ENCODE peak calls at places on chromosomes 4 and X, in five cellular contexts. U is breast epithelium; J is Peyer's patch; A is foreskin keratinocyte; W is activated naive CD8-positive, alpha-beta T cell treated with anti-CD3 and anti-CD28 coated beads, Interleukin-2, amount 10 ng/mL, durations not matched to agents 7 days and 5 days. S is an unnamed sample.

GRCh38 chr4:25443851-25444250 is 66.8 kb downstream of the ANAPC4 start:
- DNase-seq in U (no peak), J (no peak), A (no peak), W (no peak), S (no peak)

GRCh38 chr4:75924309-75924708 is 16.5 kb downstream of the NAAA start:
- DNase-seq in U (no peak), J (no peak), A (no peak), W (no peak), S (no peak)

GRCh38 chrX:47644557-47645091 is 5.7 kb downstream of the ELK1 start:
- DNase-seq in U (no peak), J (no peak), A (no peak), W (no peak), S (no peak)

GRCh38 chr4:35167385-35167784 is 1076.9 kb downstream of the ARAP2 start:
- DNase-seq in U (no peak), J (no peak), A (no peak), W (no peak), S (no peak)

GRCh38 chr4:138938371-138938699 is 77.2 kb upstream of the NOCT start:
- DNase-seq in U (no peak), J (no peak), A (peak), W (no peak), S (peak)

GRCh38 chr4:167021545-167022155 is 212.6 kb downstream of the SPOCK3 start:
- DNase-seq in U (peak), J (peak), A (peak), W (peak), S (no peak)

GRCh38 chr4:3880595-3881120 is 114.5 kb downstream of the ADRA2C start:
- DNase-seq in U (peak), J (peak), A (peak), W (peak), S (peak)

GRCh38 chrX:125150231-125150630 is 169.4 kb upstream of the TEX13C start:
- DNase-seq in U (no peak), J (no peak), A (no peak), W (no peak), S (no peak)

GRCh38 chr4:12595986-12596385 is 888.2 kb downstream of the RAB28 start:
- DNase-seq in U (no peak), J (no peak), A (no peak), W (no peak), S (no peak)

GRCh38 chr4:120616-121015 is 3.7 kb upstream of the ZNF718 start:
- DNase-seq in U (no peak), J (no peak), A (no peak), W (no peak), S (no peak)

GRCh38 chrX:55919367-55920221 is 202.0 kb downstream of the RRAGB start:
- DNase-seq in U (no peak), J (peak), A (no peak), W (no peak), S (no peak)

GRCh38 chr4:70734971-70735370 is 13.2 kb downstream of the RUFY3 start:
- DNase-seq in U (no peak), J (no peak), A (no peak), W (no peak), S (no peak)

GRCh38 chr4:112939901-112940300 is 109.6 kb upstream of the ANK2 start:
- DNase-seq in U (no peak), J (no peak), A (no peak), W (no peak), S (no peak)

GRCh38 chrX:72060196-72060974 is 71.3 kb downstream of the RTL5 start:
- DNase-seq in U (no peak), J (no peak), A (no peak), W (no peak), S (no peak)

GRCh38 chr4:83378426-83378825 is 43.8 kb upstream of the HPSE start:
- DNase-seq in U (no peak), J (no peak), A (no peak), W (peak), S (no peak)

GRCh38 chr4:121380448-121381147 is at the start of gene QRFPR:
- DNase-seq in U (no peak), J (no peak), A (no peak), W (peak), S (peak)

GRCh38 chr4:12707381-12708175 is 776.6 kb downstream of the RAB28 start:
- DNase-seq in U (no peak), J (no peak), A (no peak), W (no peak), S (no peak)

GRCh38 chr4:94208268-94208667 is 603 bp downstream of the SMARCAD1 start:
- DNase-seq in U (no peak), J (no peak), A (no peak), W (no peak), S (no peak)

GRCh38 chr4:26930964-26931363 is 70.3 kb downstream of the STIM2 start:
- DNase-seq in U (no peak), J (no peak), A (no peak), W (no peak), S (no peak)

GRCh38 chr4:48081196-48081595 is 52.9 kb downstream of the TXK start:
- DNase-seq in U (no peak), J (no peak), A (no peak), W (no peak), S (no peak)

GRCh38 chr4:11741190-11741652 is 312.5 kb upstream of the HS3ST1 start:
- DNase-seq in U (no peak), J (no peak), A (peak), W (no peak), S (no peak)

GRCh38 chr4:88649716-88650115 is 47.9 kb downstream of the NAP1L5 start:
- DNase-seq in U (no peak), J (no peak), A (no peak), W (no peak), S (no peak)

GRCh38 chr4:168562021-168562691 is 65.3 kb downstream of the PALLD start:
- DNase-seq in U (no peak), J (no peak), A (peak), W (no peak), S (no peak)

GRCh38 chr4:121472937-121473721 is 92.3 kb upstream of the QRFPR start:
- DNase-seq in U (no peak), J (no peak), A (no peak), W (no peak), S (no peak)

GRCh38 chr4:73919691-73920090 is 50.5 kb downstream of the CXCL1 start:
- DNase-seq in U (no peak), J (no peak), A (peak), W (no peak), S (no peak)

GRCh38 chr4:119124314-119124713 is 11.3 kb upstream of the MYOZ2 start:
- DNase-seq in U (no peak), J (no peak), A (no peak), W (no peak), S (no peak)

GRCh38 chrX:12339921-12340320 is 201.6 kb downstream of the FRMPD4 start:
- DNase-seq in U (no peak), J (no peak), A (no peak), W (no peak), S (no peak)

GRCh38 chr4:154590329-154591006 is at the start of gene FGA:
- DNase-seq in U (no peak), J (no peak), A (no peak), W (no peak), S (no peak)

GRCh38 chr4:105210901-105211300 is 64.2 kb downstream of the TET2 start:
- DNase-seq in U (no peak), J (no peak), A (peak), W (no peak), S (no peak)

GRCh38 chrX:29948653-29949052 is 266.7 kb upstream of the MAGEB2 start:
- DNase-seq in U (no peak), J (no peak), A (peak), W (no peak), S (no peak)

GRCh38 chr4:76753814-76754213 is 144.1 kb downstream of the SOWAHB start:
- DNase-seq in U (no peak), J (no peak), A (peak), W (no peak), S (no peak)

GRCh38 chr4:10461091-10461849 is 4.0 kb upstream of the ZNF518B start:
- DNase-seq in U (no peak), J (peak), A (peak), W (peak), S (no peak)

GRCh38 chr4:61872983-61873382 is 672.9 kb downstream of the ADGRL3 start:
- DNase-seq in U (no peak), J (no peak), A (no peak), W (no peak), S (no peak)

GRCh38 chr4:1367230-1367935 is 20.4 kb downstream of the UVSSA start:
- DNase-seq in U (peak), J (no peak), A (no peak), W (peak), S (no peak)

GRCh38 chr4:109969909-109970308 is 57.2 kb downstream of the EGF start:
- DNase-seq in U (no peak), J (no peak), A (no peak), W (no peak), S (no peak)

GRCh38 chr4:19791422-19792113 is 460.1 kb upstream of the SLIT2 start:
- DNase-seq in U (no peak), J (no peak), A (no peak), W (no peak), S (no peak)

GRCh38 chr4:39037491-39037825 is 5.2 kb upstream of the TMEM156 start:
- DNase-seq in U (no peak), J (no peak), A (peak), W (no peak), S (no peak)

GRCh38 chrX:120736989-120737388 is 107.1 kb upstream of the C1GALT1C1 start:
- DNase-seq in U (no peak), J (no peak), A (peak), W (no peak), S (no peak)

GRCh38 chr4:22859318-22859717 is 166.6 kb downstream of the GBA3 start:
- DNase-seq in U (no peak), J (no peak), A (no peak), W (no peak), S (no peak)